ENCODE peak calls at places on chromosomes 13 and 19, in four cellular contexts. N is HepG2, G is endothelial cell of umbilical vein, J is K562. X is an unnamed sample.

GRCh38 chr13:24270639-24271131 is 38.7 kb upstream of the C1QTNF9 start:
- DNase-seq in N (peak; percentile 47), G (peak; percentile 53), J (no peak), X (no peak)

GRCh38 chr19:41816761-41817160 is 20.4 kb downstream of the CEACAM3 start:
- DNase-seq in N (no peak), G (no peak), J (no peak), X (no peak)

GRCh38 chr13:113969311-113969972 is 4.4 kb downstream of the C13orf46 start:
- DNase-seq in J (no peak), G (no peak), N (no peak), X (no peak)

GRCh38 chr19:9175326-9175725 is 3.5 kb upstream of the OR7D2 start:
- DNase-seq in G (no peak), J (no peak), N (no peak), X (no peak)

GRCh38 chr13:25085125-25085742 is 10.7 kb upstream of the PABPC3 start:
- DNase-seq in G (peak; percentile 27), N (peak; percentile 23), J (peak; percentile 43), X (peak; percentile 39)

GRCh38 chr13:29284726-29285125 is 310.8 kb downstream of the SLC7A1 start:
- DNase-seq in G (no peak), J (no peak), N (no peak), X (no peak)

GRCh38 chr13:20118268-20119140 is 42.3 kb downstream of the GJA3 start:
- DNase-seq in N (no peak), G (peak; percentile 39), J (peak; percentile 41), X (no peak)

GRCh38 chr13:51330741-51331140 is 8.8 kb upstream of the SERPINE3 start:
- DNase-seq in G (no peak), N (no peak), J (no peak), X (no peak)

GRCh38 chr13:98447130-98447529 is 129.8 kb downstream of the STK24 start:
- DNase-seq in G (no peak), J (no peak), N (no peak), X (no peak)

GRCh38 chr19:7915250-7916136 is 863 bp downstream of the TGFBR3L start:
- DNase-seq in J (no peak), N (no peak), G (no peak), X (no peak)

GRCh38 chr13:110330491-110331001 is 23.5 kb downstream of the COL4A2 start:
- DNase-seq in G (no peak), J (no peak), N (no peak), X (no peak)

GRCh38 chr13:45681101-45681500 is 21.0 kb upstream of the CBY2 start:
- DNase-seq in J (no peak), G (no peak), N (no peak), X (no peak)

GRCh38 chr13:76711515-76712182 is 174.6 kb downstream of the KCTD12 start:
- DNase-seq in J (no peak), G (peak; percentile 76), N (no peak), X (no peak)

GRCh38 chr19:18429717-18430416 is 8.1 kb downstream of the ISYNA1 start:
- DNase-seq in G (no peak), N (no peak), J (no peak), X (no peak)

GRCh38 chr13:51960766-51961165 is 50.5 kb downstream of the ATP7B start:
- DNase-seq in J (no peak), G (no peak), N (no peak), X (no peak)

GRCh38 chr19:50224986-50225747 is 21.7 kb downstream of the MYH14 start:
- DNase-seq in G (no peak), N (no peak), J (no peak), X (no peak)

GRCh38 chr13:92804346-92804745 is 422.3 kb upstream of the GPC6 start:
- DNase-seq in N (no peak), G (no peak), J (no peak), X (no peak)

GRCh38 chr13:23996456-23996855 is 99.2 kb upstream of the C1QTNF9B start:
- DNase-seq in J (no peak), N (no peak), G (no peak), X (no peak)

GRCh38 chr13:46086985-46087384 is 17.8 kb downstream of the CPB2 start:
- DNase-seq in G (no peak), N (no peak), J (no peak), X (no peak)

DNA sequence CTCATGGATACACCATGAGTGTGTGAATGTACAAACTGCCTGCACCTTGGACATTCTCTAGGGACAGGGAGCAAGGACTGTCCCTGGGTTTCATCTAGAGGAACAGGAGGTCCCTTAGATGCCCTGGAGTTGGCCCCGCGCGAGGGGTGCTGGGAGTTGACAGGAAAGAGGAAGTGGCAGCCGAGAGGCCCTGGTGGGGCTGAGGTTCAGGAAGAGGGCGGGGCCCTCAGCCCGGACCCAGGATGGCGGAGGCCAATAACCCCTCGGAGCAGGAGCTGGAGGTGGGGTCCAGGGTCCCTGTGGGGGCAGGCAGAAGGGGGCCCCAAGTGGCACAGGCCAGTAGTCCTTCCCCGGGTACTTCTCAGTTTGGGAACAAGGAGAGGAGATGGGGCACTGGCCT is 6.9 kb downstream of the PKN1 start:
- DNase-seq in N (no peak), G (peak; percentile 33), J (peak; percentile 92), X (no peak)
- TF ChIP-seq POLR2AphosphoS5 in N (no peak), G (peak; percentile 50), J (peak; percentile 34), X (no peak)

GRCh38 chr13:72390909-72391308 is 336.5 kb downstream of the MZT1 start:
- DNase-seq in N (peak; percentile 10), J (no peak), G (no peak), X (no peak)
- H3K4me3 ChIP-seq in N (no peak overlapping the region), J (no peak overlapping the region), G (no peak overlapping the region), X (no peak overlapping the region)

GRCh38 chr13:89816404-89816803 is 1531.1 kb upstream of the MIR17HG start:
- DNase-seq in J (no peak), N (no peak), G (no peak), X (no peak)

GRCh38 chr13:89812856-89813255 is 1534.6 kb upstream of the MIR17HG start:
- DNase-seq in G (peak; percentile 79), N (no peak), J (no peak), X (no peak)
- TF ChIP-seq EZH2 in G (no peak), N (no peak), J (no peak), X (no peak)

DNA sequence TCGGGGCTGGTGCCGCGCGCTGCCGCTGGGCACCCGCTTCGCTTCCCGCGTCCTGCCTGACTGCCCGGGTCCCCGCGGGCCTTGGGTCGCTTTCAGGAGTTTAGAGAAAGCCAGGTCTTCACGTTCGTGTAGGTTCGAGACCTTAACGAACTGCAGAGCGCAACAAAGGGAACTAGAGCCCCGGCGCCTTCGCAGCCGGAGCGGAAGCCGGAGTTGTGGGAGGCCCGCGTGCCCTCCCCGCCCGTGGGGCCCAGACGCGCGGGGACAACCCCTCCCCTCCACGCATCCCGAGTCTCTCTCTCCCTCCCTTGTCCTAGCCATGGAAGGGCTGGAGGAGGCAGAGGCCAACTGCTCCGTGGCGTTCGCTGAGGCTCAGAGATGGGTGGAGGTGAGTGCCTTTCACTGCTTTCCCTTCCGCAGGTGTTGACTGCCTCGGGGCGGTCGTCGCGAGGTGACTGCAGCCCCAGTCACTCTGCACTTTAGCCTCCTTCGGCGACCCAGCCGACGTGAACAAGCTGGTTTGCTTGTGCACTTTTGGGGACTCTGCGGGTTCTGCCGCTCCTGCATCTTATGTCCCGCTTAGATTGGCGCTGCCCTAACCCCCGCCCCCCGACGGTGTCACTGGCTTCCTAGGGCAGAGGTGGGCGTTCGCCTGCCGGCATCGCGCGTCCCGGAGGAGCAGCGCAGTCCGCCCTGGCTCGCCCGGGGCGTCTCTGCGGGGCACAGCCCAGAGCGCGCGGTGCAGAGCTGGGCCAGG is 387 bp downstream of the LMO7 start:
- DNase-seq in J (no peak), N (peak; percentile 18), G (peak; percentile 37), X (no peak)
- TF ChIP-seq POLR2AphosphoS5 in J (no peak), N (no peak), G (peak; percentile 28), X (peak; percentile 51)

GRCh38 chr19:2079865-2080301 is 16.2 kb downstream of the MOB3A start:
- DNase-seq in G (no peak), N (no peak), J (no peak), X (no peak)
- H3K4me3 ChIP-seq in G (no peak overlapping the region), N (no peak overlapping the region), J (no peak overlapping the region), X (no peak overlapping the region)

DNA sequence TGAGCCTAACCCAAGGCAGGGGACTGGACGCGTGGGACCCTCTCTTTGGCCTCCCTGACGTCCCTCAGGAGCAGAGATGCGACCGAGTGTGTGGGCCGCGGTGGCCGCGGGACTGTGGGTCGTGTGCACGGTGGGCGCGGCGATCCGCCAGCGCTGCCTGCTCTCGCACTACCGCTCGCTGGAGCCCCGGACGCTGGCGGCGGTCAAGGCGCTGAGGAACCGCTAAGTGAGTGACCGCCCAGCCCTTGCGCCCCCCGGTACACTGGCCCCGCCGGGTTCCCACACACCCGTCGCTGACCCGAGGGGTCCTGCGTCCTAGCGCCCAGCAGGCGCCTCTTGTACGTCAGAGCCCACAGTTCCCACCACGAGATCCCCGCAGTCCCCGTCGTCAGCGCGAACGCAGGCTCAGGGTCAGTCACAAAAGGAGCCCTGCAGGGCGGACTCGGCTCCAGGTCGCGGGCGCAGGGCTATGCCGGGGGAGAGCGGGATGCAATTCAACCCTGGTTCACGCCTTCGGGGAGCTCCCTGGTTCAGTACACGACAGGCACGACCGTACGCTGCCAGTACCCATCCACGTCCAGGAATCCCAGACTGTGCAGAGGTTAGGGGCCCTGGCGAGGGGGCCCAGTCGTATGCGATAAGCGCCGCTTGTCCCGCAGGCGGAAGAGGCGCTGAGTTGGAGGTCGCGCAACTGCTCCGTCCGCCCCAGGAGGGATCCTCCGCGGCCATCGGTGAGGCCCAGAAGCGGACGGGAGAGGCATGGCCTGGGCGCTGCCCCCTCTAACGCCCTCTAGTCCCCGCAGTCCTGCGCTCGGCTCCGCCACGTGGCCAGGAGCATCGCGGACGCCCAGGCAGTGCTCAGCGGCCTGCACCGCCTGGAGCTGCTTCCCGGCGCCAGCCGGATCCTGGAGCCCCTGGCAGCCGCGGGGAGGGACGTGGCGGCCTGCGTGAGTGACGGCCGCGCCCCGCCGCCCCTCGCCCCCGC is 3.6 kb upstream of the IFNL2 start:
- DNase-seq in J (no peak), G (no peak), N (no peak), X (no peak)
- TF ChIP-seq EZH2 in J (no peak), G (peak; percentile 91), N (no peak), X (no peak)

GRCh38 chr19:5691930-5692784 is 2.1 kb downstream of the RPL36 start:
- DNase-seq in N (no peak), G (no peak), J (peak; percentile 78), X (no peak)

GRCh38 chr19:5691205-5691929 is 1.3 kb downstream of the RPL36 start:
- DNase-seq in G (peak; percentile 60), J (peak; percentile 68), N (no peak), X (no peak)

GRCh38 chr19:5693195-5694166 is 3.4 kb downstream of the RPL36 start:
- DNase-seq in G (no peak), J (no peak), N (no peak), X (no peak)

GRCh38 chr19:5694167-5694951 is 4.3 kb downstream of the RPL36 start:
- DNase-seq in J (no peak), N (no peak), G (no peak), X (no peak)

DNA sequence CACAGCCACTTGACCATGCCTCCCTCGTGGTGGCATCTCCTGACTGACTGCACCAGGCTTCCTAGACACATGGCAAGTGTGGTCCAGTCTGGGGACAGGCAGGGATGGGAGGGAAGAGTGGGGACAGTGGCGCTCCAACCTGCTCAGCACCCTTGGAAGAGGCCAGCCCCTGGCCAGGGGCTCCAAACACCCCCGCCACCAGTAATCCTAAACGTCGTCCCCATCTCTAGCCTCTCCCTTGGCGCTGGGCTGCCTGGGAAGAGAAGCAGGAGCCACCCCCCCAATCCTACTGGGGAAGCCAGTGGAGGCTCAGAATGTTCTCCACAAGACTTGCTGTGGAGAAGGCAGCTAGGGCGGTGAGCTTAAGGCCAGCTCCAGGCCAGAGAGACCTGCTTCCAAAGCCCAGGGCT is 2.7 kb downstream of the RPL36 start:
- DNase-seq in J (peak; percentile 40), N (no peak), G (no peak), X (no peak)
- TF ChIP-seq POLR2AphosphoS5 in J (peak; percentile 57), N (no peak), G (peak; percentile 65), X (no peak)

X was measured in SK-N-MC.